ENCODE peak calls at places on chromosomes 4 and X, in five cellular contexts. L is CD8-positive, alpha-beta memory T cell; R is NT2/D1; Y is astrocyte of the spinal cord; X is AG04450. J is an unnamed sample.

GRCh38 chr4:71004281-71004851 is 10.9 kb downstream of the DCK start:
- DNase-seq in L (peak), R (no peak), Y (no peak), X (no peak), J (no peak)

GRCh38 chrX:97529801-97530200 is 646.1 kb downstream of the RPA4 start:
- DNase-seq in L (no peak), R (no peak), Y (peak), X (no peak), J (peak)

GRCh38 chr4:113684534-113685091 is 76.9 kb downstream of the CAMK2D start:
- DNase-seq in L (no peak), R (no peak), Y (peak), X (no peak), J (peak)

GRCh38 chrX:149286940-149287349 is 218.2 kb downstream of the IDS start:
- DNase-seq in L (peak), R (peak), Y (peak), X (peak), J (peak)

GRCh38 chr4:173990126-173990878 is 293.2 kb downstream of the FBXO8 start:
- DNase-seq in L (no peak), R (peak), Y (peak), X (no peak), J (peak)

GRCh38 chr4:127165971-127166370 is 466.8 kb upstream of the INTU start:
- DNase-seq in L (no peak), R (no peak), Y (no peak), X (no peak), J (peak)

GRCh38 chr4:84803121-84803520 is 163.4 kb downstream of the WDFY3 start:
- DNase-seq in L (no peak), R (no peak), Y (no peak), X (no peak), J (no peak)

GRCh38 chr4:182338731-182339130 is 95.5 kb downstream of the TENM3 start:
- DNase-seq in L (no peak), R (no peak), Y (peak), X (no peak), J (no peak)

GRCh38 chrX:97844943-97845342 is 961.2 kb downstream of the RPA4 start:
- DNase-seq in L (no peak), R (no peak), Y (no peak), X (no peak), J (no peak)

GRCh38 chr4:180058731-180059215 is 2184.4 kb upstream of the TENM3 start:
- DNase-seq in L (no peak), R (peak), Y (peak), X (no peak), J (no peak)

GRCh38 chr4:185721949-185722316 is 90.1 kb downstream of the SORBS2 start:
- DNase-seq in L (no peak), R (no peak), Y (peak), X (no peak), J (peak)

GRCh38 chrX:12548746-12549145 is 242.5 kb upstream of the PRPS2 start:
- DNase-seq in L (no peak), R (no peak), Y (peak), X (peak), J (no peak)

GRCh38 chrX:131830400-131831184 is 192.5 kb upstream of the STK26 start:
- DNase-seq in L (peak), R (peak), Y (peak), X (no peak), J (no peak)

GRCh38 chr4:146349306-146349705 is 135.0 kb downstream of the REELD1 start:
- DNase-seq in L (no peak), R (no peak), Y (no peak), X (no peak), J (no peak)

GRCh38 chr4:8311096-8312068 is 41.8 kb downstream of the HTRA3 start:
- DNase-seq in L (no peak), R (no peak), Y (no peak), X (no peak), J (no peak)

GRCh38 chr4:4720671-4721070 is 138.8 kb upstream of the MSX1 start:
- DNase-seq in L (no peak), R (no peak), Y (no peak), X (no peak), J (no peak)

GRCh38 chrX:7574325-7574724 is 268.6 kb upstream of the VCX start:
- DNase-seq in L (no peak), R (peak), Y (peak), X (no peak), J (no peak)

GRCh38 chrX:154313147-154313546 is 17.6 kb downstream of the TKTL1 start:
- DNase-seq in L (no peak), R (no peak), Y (no peak), X (no peak), J (no peak)

GRCh38 chr4:26985836-26986235 is 125.2 kb downstream of the STIM2 start:
- DNase-seq in L (peak), R (no peak), Y (no peak), X (no peak), J (no peak)

GRCh38 chrX:44431206-44431605 is 87.7 kb upstream of the EFHC2 start:
- DNase-seq in L (no peak), R (no peak), Y (peak), X (no peak), J (peak)

GRCh38 chr4:176435891-176436499 is 116.2 kb downstream of the SPCS3 start:
- DNase-seq in L (no peak), R (no peak), Y (peak), X (peak), J (no peak)

GRCh38 chr4:166842795-166843261 is 391.5 kb downstream of the SPOCK3 start:
- DNase-seq in L (no peak), R (no peak), Y (no peak), X (no peak), J (no peak)

GRCh38 chr4:184987493-184988031 is 30.7 kb upstream of the HELT start:
- DNase-seq in L (no peak), R (no peak), Y (no peak), X (no peak), J (no peak)

GRCh38 chrX:3461824-3462508 is 115.5 kb upstream of the MXRA5 start:
- DNase-seq in L (no peak), R (no peak), Y (no peak), X (no peak), J (no peak)

GRCh38 chr4:3293410-3294391 is 880 bp downstream of the RGS12 start:
- DNase-seq in L (peak), R (no peak), Y (no peak), X (no peak), J (no peak)

GRCh38 chr4:28772066-28772465 is 1911.4 kb downstream of the STIM2 start:
- DNase-seq in L (no peak), R (no peak), Y (peak), X (peak), J (peak)

DNA sequence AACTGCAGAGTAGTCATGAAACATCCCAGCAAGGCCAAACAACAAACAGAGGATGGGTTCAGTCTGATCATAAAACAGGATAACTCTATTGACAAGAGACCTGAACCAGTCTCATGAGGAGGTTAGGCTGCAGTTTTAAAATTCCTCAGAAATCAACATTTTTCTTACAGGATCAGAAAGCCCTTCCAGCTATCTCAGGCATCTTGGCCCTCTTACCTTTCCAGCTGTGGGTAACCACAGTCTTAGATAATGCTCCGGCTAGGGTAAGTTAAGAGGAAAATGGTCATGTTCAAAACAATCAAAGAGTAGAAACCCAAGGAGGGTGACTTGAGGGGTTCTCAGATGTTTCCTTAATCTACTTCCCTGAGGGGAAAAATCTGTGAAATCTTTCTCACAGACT is 5.1 kb downstream of the CTSO start:
- DNase-seq in L (no peak), R (no peak), Y (peak), X (no peak), J (no peak)
- H3K4me3 ChIP-seq in L (no peak), R (no peak), Y (no peak), X (no peak), J (no peak)

DNA sequence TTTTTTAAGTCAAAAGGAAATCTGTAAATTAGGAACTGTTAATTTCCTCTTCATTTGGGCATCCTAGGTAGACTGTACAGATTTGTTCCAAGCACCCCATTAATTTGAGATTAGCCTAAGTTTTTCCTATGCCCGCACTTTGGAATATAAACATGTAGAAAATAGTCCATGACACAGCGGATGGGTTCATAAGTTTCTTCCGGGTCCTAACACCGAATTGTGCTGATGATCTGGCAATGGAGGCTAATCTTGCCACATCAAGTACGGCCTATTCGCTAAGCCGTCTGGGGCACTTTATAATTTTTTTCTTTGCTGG is 1.2 kb upstream of the USP9X start:
- DNase-seq in L (no peak), R (no peak), Y (no peak), X (no peak), J (no peak)
- H3K4me3 ChIP-seq in L (peak), R (peak), Y (peak), X (peak), J (peak)

GRCh38 chrX:145821898-145822567 is 4.4 kb downstream of the SLITRK2 start:
- DNase-seq in L (no peak), R (no peak), Y (no peak), X (no peak), J (no peak)
- H3K4me3 ChIP-seq in L (no peak), R (no peak), Y (peak), X (no peak), J (no peak)

GRCh38 chr4:54229631-54230478 is 762 bp downstream of the PDGFRA start:
- DNase-seq in L (no peak), R (no peak), Y (peak), X (no peak), J (no peak)

GRCh38 chr4:54227261-54228063 is 1.6 kb upstream of the PDGFRA start:
- DNase-seq in L (no peak), R (no peak), Y (peak), X (no peak), J (no peak)

GRCh38 chr4:54226399-54227260 is 2.5 kb upstream of the PDGFRA start:
- DNase-seq in L (no peak), R (no peak), Y (peak), X (peak), J (no peak)

GRCh38 chr4:54228563-54229501 is at the start of gene PDGFRA:
- DNase-seq in L (no peak), R (no peak), Y (peak), X (peak), J (peak)

DNA sequence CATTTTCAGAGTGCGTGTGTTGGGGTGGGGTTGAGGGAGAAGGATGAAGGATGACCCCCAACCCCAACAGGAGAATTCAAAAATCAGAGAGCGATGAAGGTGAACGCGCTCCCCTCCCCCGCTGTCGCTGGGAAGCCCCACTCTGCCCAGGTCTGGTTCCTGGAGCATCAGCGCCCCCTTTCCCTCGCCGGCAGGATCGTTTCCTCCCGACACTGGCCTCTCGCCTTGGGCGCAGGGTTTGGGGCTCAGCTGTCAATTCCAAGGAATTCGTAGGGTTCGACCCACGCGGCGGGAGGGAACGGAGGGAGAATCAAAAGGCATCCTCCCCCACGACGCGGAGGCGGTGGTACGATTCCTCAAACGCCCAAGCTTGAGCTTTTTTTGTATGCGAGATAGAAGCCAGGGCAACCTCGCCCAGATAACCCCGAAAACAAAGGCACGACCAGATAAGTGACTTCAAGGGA is 997 bp upstream of the PDGFRA start:
- DNase-seq in L (no peak), R (peak), Y (peak), X (peak), J (no peak)
- H3K4me3 ChIP-seq in L (no peak), R (peak), Y (peak), X (peak), J (peak)

GRCh38 chr4:150080875-150081274 is 2.6 kb downstream of the DCLK2 start:
- DNase-seq in L (no peak), R (no peak), Y (peak), X (no peak), J (no peak)
- H3K4me3 ChIP-seq in L (no peak), R (no peak), Y (peak), X (peak), J (peak)

GRCh38 chr4:119242417-119242816 is 29.9 kb downstream of the USP53 start:
- DNase-seq in L (no peak), R (no peak), Y (no peak), X (no peak), J (no peak)
- H3K4me3 ChIP-seq in L (no peak), R (no peak), Y (no peak), X (no peak), J (no peak)

GRCh38 chr4:123835852-123836251 is 439.3 kb downstream of the SPRY1 start:
- DNase-seq in L (no peak), R (no peak), Y (no peak), X (no peak), J (no peak)

GRCh38 chr4:123836919-123837605 is 440.5 kb downstream of the SPRY1 start:
- DNase-seq in L (no peak), R (no peak), Y (peak), X (no peak), J (no peak)

GRCh38 chr4:123830920-123831319 is 434.3 kb downstream of the SPRY1 start:
- DNase-seq in L (no peak), R (no peak), Y (no peak), X (no peak), J (no peak)

GRCh38 chr4:123833156-123833555 is 436.6 kb downstream of the SPRY1 start:
- DNase-seq in L (no peak), R (no peak), Y (no peak), X (peak), J (no peak)

DNA sequence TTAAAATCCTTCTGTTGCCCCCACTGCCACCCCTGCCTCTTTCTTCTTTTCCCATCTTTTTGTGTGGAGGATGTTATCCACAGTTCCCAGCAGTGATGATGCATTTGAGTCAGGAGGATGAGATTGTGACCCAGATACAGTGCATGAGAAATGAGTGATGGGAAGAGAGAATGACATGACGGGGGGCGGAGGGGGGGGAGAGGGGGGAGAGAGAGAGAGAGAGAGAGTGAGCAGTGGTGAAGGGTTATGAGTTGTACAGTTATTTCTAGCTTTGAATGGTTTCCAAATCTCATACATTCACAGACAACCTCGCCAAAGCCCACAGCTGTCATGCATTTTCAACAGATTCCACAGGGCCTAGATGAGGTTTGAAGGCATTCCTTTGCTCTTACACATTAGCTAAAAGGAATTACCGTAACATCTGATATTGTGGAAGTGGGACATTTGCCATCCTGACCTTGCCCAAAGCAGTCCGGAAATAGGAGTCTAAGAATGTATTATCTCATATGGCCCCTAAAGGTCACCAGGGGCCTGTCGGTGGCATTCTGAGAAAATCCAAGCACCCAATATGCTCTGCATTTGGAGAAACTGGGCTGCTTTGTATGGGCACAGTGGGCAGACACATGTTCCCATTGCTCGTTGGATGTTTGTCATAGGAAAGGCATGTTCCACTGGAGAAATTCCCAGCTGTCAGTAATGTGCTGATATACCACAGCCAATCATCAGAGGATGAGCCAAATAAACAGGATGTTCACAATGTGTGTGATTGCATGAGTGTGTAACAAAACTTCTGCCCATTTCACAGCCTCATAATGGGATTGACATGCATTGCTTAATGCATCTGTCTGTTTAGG is 435.8 kb downstream of the SPRY1 start:
- DNase-seq in L (no peak), R (no peak), Y (peak), X (peak), J (peak)
- H3K4me3 ChIP-seq in L (no peak), R (no peak), Y (no peak), X (no peak), J (no peak)

DNA sequence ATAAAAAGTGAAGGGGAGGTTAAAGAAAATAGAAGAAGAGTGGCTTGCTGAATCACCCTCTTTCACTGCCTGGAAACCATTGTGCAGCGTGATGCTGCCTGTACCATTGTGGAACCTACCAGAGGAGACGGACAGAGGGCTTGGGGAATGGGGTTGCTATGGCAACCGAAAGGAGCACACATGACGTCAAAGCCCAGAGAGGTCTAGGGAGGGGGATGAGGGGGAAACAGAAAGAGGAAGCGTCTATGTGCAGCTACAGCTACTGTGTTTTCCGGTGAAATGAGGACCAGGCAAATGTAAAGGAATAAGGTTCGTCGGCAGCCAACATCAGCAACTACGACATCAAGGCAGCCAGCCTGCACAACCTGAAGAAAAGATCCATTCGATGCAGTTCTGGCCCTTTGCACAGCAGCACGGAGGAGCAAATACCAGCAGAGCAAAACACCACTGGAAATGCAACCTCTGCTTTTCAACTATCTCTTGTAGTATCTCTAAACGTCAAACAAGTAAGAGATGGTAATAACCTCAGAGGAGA is at the start of gene MAPK10:
- DNase-seq in L (peak), R (peak), Y (peak), X (peak), J (peak)
- H3K4me3 ChIP-seq in L (peak), R (no peak), Y (peak), X (peak), J (peak)

DNA sequence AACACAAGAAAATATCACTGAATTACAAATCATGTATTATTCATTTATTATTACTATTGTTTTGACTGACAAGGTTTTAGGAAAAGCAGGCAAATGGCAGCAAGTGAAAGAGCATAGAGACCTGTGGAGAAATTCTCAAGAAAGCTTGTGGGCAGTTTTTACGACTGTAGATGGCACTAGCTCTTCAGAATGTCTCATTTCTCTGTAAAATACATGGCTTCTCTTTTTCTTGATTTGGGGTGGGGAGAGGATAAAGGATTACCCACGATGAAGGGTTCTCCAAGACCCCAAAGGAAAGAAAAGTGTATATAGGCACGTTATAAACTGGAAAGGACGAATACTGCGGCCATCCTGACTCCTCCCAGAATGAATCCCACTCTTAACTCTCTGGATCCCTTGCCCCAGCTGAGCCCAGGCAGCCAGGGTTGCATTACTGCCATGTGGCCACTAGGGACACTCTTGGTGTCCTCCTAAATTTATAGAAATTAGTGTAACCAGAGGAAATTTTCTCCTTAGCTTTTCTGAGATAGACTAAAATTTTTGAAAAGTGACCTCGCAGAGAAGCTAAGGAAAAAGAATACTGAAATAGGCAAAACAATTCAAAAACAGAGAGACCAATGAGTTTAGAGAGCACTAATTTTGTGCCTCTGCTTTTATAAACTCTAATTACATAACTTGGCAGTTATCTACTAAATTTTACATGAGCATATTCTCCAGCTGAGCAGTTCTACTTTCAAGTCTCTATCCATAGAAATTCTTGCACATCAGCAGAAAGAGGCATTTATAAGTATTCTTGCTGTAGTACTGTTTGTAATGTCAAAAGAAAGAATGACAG is 37.7 kb upstream of the PCDH19 start:
- DNase-seq in L (no peak), R (peak), Y (peak), X (no peak), J (no peak)
- H3K4me3 ChIP-seq in L (no peak), R (no peak), Y (no peak), X (no peak), J (peak)

J was measured in skeletal muscle cell.